ENCODE peak calls at places on chromosomes 16 and 17, in four cellular contexts. A is NCI-H1105, V is NCI-H1092, G is fibroblast of the conjunctiva. K is an unnamed sample.
A peak's percentile ranks its signal among the peaks of the same experiment; 100 is the strongest.

GRCh38 chr17:26818736-26819135 is 475.2 kb upstream of the WSB1 start:
- DNase-seq in A (no peak), V (no peak), G (no peak), K (no peak)

GRCh38 chr17:32286518-32286900 is 20.9 kb downstream of the RHBDL3 start:
- DNase-seq in A (no peak), V (no peak), G (no peak), K (no peak)

GRCh38 chr16:85421338-85422123 is 191.6 kb upstream of the GSE1 start:
- DNase-seq in A (no peak), V (no peak), G (no peak), K (no peak)

GRCh38 chr17:80986816-80987480 is 4.7 kb upstream of the CHMP6 start:
- DNase-seq in A (no peak), V (no peak), G (no peak), K (no peak)

GRCh38 chr17:8153550-8153956 is 1.3 kb upstream of the PER1 start:
- DNase-seq in A (no peak), V (no peak), G (peak; percentile 95), K (no peak)

GRCh38 chr17:4498461-4499397 is at the start of gene SPNS2:
- DNase-seq in A (peak; percentile 76), V (peak; percentile 28), G (no peak), K (peak; percentile 19)

GRCh38 chr16:30558789-30559377 is 709 bp upstream of the ZNF764 start:
- DNase-seq in A (no peak), V (no peak), G (no peak), K (no peak)

GRCh38 chr16:81585785-81586184 is 141.2 kb downstream of the CMIP start:
- DNase-seq in A (no peak), V (no peak), G (no peak), K (no peak)

GRCh38 chr17:45170976-45171337 is 9.3 kb downstream of the HEXIM2 start:
- DNase-seq in A (no peak), V (no peak), G (peak; percentile 91), K (no peak)

GRCh38 chr16:31200821-31201510 is 1.6 kb downstream of the PYCARD start:
- DNase-seq in A (no peak), V (no peak), G (no peak), K (no peak)

GRCh38 chr17:69235338-69236058 is 6.9 kb upstream of the ABCA10 start:
- DNase-seq in A (peak; percentile 41), V (peak; percentile 38), G (peak; percentile 79), K (no peak)

GRCh38 chr17:61431594-61432311 is 20.5 kb upstream of the TBX4 start:
- DNase-seq in A (no peak), V (no peak), G (no peak), K (no peak)

GRCh38 chr17:17082878-17083277 is 40.6 kb downstream of the MPRIP start:
- DNase-seq in A (no peak), V (no peak), G (no peak), K (no peak)

GRCh38 chr17:45110676-45111611 is 21.4 kb downstream of the PLCD3 start:
- DNase-seq in A (no peak), V (no peak), G (no peak), K (no peak)

GRCh38 chr17:48631693-48632578 is 5.8 kb upstream of the HOXB9 start:
- DNase-seq in A (no peak), V (no peak), G (no peak), K (no peak)

GRCh38 chr17:36855459-36855858 is 81.8 kb upstream of the LHX1 start:
- DNase-seq in A (no peak), V (no peak), G (no peak), K (no peak)

GRCh38 chr17:68248199-68248825 is 469 bp downstream of the AMZ2 start:
- DNase-seq in A (peak; percentile 17), V (peak; percentile 71), G (peak; percentile 64), K (no peak)

GRCh38 chr16:15942901-15943690 is 6.3 kb upstream of the ABCC1 start:
- DNase-seq in A (no peak), V (no peak), G (no peak), K (no peak)

GRCh38 chr16:56279132-56279531 is 87.8 kb downstream of the GNAO1 start:
- DNase-seq in A (no peak), V (no peak), G (no peak), K (no peak)

GRCh38 chr17:21204923-21205322 is 9.0 kb downstream of the TMEM11 start:
- DNase-seq in A (no peak), V (no peak), G (no peak), K (no peak)

GRCh38 chr16:1183235-1183907 is 30.5 kb downstream of the CACNA1H start:
- DNase-seq in A (no peak), V (no peak), G (peak; percentile 9), K (no peak)

GRCh38 chr17:18235743-18236256 is 10.4 kb downstream of the LLGL1 start:
- DNase-seq in A (no peak), V (no peak), G (peak; percentile 34), K (no peak)

K was measured in DMS 273 treated with DMSO at 0.1 percent for 48 hours.